ENCODE peak calls at places on chromosomes 5 and 9, in nine cellular contexts. A is neural crest cell; S is activated CD8-positive, alpha-beta memory T cell treated with anti-CD3 and anti-CD28 coated beads for 24 hours; O is left cardiac atrium; C is foreskin fibroblast; P is bronchial epithelial cell; B is AG08396; G is pulmonary artery endothelial cell; N is T-helper 1 cell. R is an unnamed sample.

GRCh38 chr5:60698316-60698715 is 1.6 kb downstream of the DEPDC1B start:
- DNase-seq in A (no peak), S (no peak), O (no peak), C (no peak), P (no peak), B (no peak), G (no peak), N (no peak), R (no peak)

GRCh38 chr5:133610489-133611356 is 1.6 kb downstream of the FSTL4 start:
- DNase-seq in A (peak; percentile 73), S (peak; percentile 67), O (peak; percentile 63), C (peak; percentile 60), P (peak; percentile 40), B (peak; percentile 84), G (no peak), N (peak; percentile 9), R (peak; percentile 61)

GRCh38 chr5:42531611-42532010 is 108.4 kb downstream of the GHR start:
- DNase-seq in A (no peak), S (no peak), O (no peak), C (peak; percentile 90), P (peak; percentile 68), B (no peak), G (no peak), N (no peak), R (peak; percentile 69)

GRCh38 chr5:167816354-167816753 is 475.1 kb upstream of the WWC1 start:
- DNase-seq in A (no peak), S (no peak), O (no peak), C (no peak), P (peak; percentile 87), B (no peak), G (no peak), N (no peak), R (peak; percentile 86)

GRCh38 chr5:73256012-73256411 is 83.0 kb downstream of the TMEM174 start:
- DNase-seq in A (no peak), S (no peak), O (no peak), C (no peak), P (no peak), B (no peak), G (no peak), N (no peak), R (no peak)

GRCh38 chr5:95445442-95445841 is 54.3 kb downstream of the FAM81B start:
- DNase-seq in A (no peak), S (no peak), O (no peak), C (no peak), P (no peak), B (no peak), G (no peak), N (no peak), R (no peak)

GRCh38 chr5:39846144-39846543 is 421.4 kb upstream of the DAB2 start:
- DNase-seq in A (no peak), S (no peak), O (no peak), C (no peak), P (no peak), B (no peak), G (no peak), N (no peak), R (no peak)

GRCh38 chr5:92467695-92468094 is 1084.6 kb upstream of the ARRDC3 start:
- DNase-seq in A (no peak), S (no peak), O (no peak), C (no peak), P (no peak), B (no peak), G (no peak), N (no peak), R (no peak)

GRCh38 chr5:16628376-16628775 is 11.6 kb upstream of the RETREG1 start:
- DNase-seq in A (no peak), S (peak; percentile 15), O (no peak), C (no peak), P (no peak), B (no peak), G (no peak), N (no peak), R (no peak)

GRCh38 chr5:159186319-159186718 is 23.0 kb downstream of the RNF145 start:
- DNase-seq in A (no peak), S (no peak), O (no peak), C (no peak), P (peak; percentile 90), B (no peak), G (no peak), N (no peak), R (peak; percentile 89)

GRCh38 chr9:137397675-137398423 is 25.1 kb downstream of the EXD3 start:
- DNase-seq in A (no peak), S (no peak), O (no peak), C (no peak), P (no peak), B (no peak), G (no peak), N (no peak), R (no peak)

GRCh38 chr9:38207247-38207778 is 138.3 kb upstream of the SHB start:
- DNase-seq in A (no peak), S (peak; percentile 24), O (no peak), C (no peak), P (no peak), B (no peak), G (no peak), N (no peak), R (no peak)

GRCh38 chr5:35776757-35777156 is 79.9 kb upstream of the IL7R start:
- DNase-seq in A (no peak), S (no peak), O (no peak), C (peak; percentile 19), P (no peak), B (no peak), G (no peak), N (no peak), R (no peak)

GRCh38 chr5:57199866-57200265 is 26.0 kb downstream of the GPBP1 start:
- DNase-seq in A (no peak), S (no peak), O (no peak), C (no peak), P (peak; percentile 65), B (no peak), G (no peak), N (no peak), R (peak; percentile 77)